ENCODE peak calls at places on chromosomes 13 and 19, in eight cellular contexts. S is spleen, W is LNCaP clone FGC, H is upper lobe of left lung, F is AG10803, J is NCI-H1105, X is amygdala, T is ELR. N is an unnamed sample.

GRCh38 chr19:1373534-1374249 is 10.0 kb upstream of the NDUFS7 start:
- DNase-seq in S (peak), W (no peak), H (peak), F (no peak), J (no peak), X (no peak), T (no peak), N (no peak)

GRCh38 chr13:107568181-107568580 is 647.2 kb downstream of the LIG4 start:
- DNase-seq in S (no peak), W (no peak), H (no peak), F (no peak), J (no peak), X (no peak), T (no peak), N (no peak)

GRCh38 chr19:44745386-44745831 is 3.1 kb upstream of the BCL3 start:
- DNase-seq in S (peak), W (no peak), H (peak), F (peak), J (no peak), X (no peak), T (peak), N (peak)

GRCh38 chr19:49233163-49233562 is 75.6 kb downstream of the TRPM4 start:
- DNase-seq in S (no peak), W (no peak), H (no peak), F (no peak), J (no peak), X (no peak), T (no peak), N (no peak)

GRCh38 chr19:3075605-3076431 is 13.5 kb upstream of the TLE5 start:
- DNase-seq in S (peak), W (no peak), H (peak), F (no peak), J (peak), X (peak), T (peak), N (no peak)

GRCh38 chr13:45749026-45749759 is 47.1 kb downstream of the CBY2 start:
- DNase-seq in S (no peak), W (no peak), H (no peak), F (no peak), J (peak), X (no peak), T (no peak), N (no peak)

GRCh38 chr19:46202872-46203860 is 26.4 kb upstream of the IGFL1 start:
- DNase-seq in S (no peak), W (no peak), H (no peak), F (no peak), J (no peak), X (no peak), T (no peak), N (no peak)

GRCh38 chr13:46953331-46953730 is 56.5 kb upstream of the HTR2A start:
- DNase-seq in S (no peak), W (no peak), H (no peak), F (no peak), J (no peak), X (no peak), T (no peak), N (no peak)

GRCh38 chr13:33676045-33676699 is 141.8 kb upstream of the RFC3 start:
- DNase-seq in S (no peak), W (no peak), H (no peak), F (peak), J (no peak), X (no peak), T (peak), N (peak)

GRCh38 chr13:75635621-75636338 is at the start of gene LMO7:
- DNase-seq in S (peak), W (no peak), H (peak), F (peak), J (no peak), X (peak), T (peak), N (no peak)

GRCh38 chr19:22326219-22326618 is 40.0 kb downstream of the ZNF729 start:
- DNase-seq in S (no peak), W (no peak), H (no peak), F (no peak), J (no peak), X (no peak), T (no peak), N (no peak)

GRCh38 chr19:36100476-36100875 is 10.5 kb upstream of the OVOL3 start:
- DNase-seq in S (no peak), W (no peak), H (no peak), F (no peak), J (no peak), X (no peak), T (no peak), N (no peak)

GRCh38 chr13:65417953-65418352 is 1812.2 kb downstream of the PCDH9 start:
- DNase-seq in S (no peak), W (no peak), H (no peak), F (no peak), J (no peak), X (no peak), T (peak), N (no peak)

GRCh38 chr13:60396008-60396782 is 825 bp upstream of the TDRD3 start:
- DNase-seq in S (peak), W (peak), H (peak), F (peak), J (peak), X (peak), T (peak), N (peak)

GRCh38 chr19:12954150-12954962 is 2.7 kb downstream of the GADD45GIP1 start:
- DNase-seq in S (no peak), W (no peak), H (no peak), F (no peak), J (no peak), X (no peak), T (no peak), N (no peak)

GRCh38 chr19:2344381-2344870 is 15.6 kb upstream of the TMPRSS9 start:
- DNase-seq in S (no peak), W (no peak), H (peak), F (no peak), J (no peak), X (no peak), T (no peak), N (no peak)

GRCh38 chr13:68359105-68359504 is 1129.0 kb upstream of the PCDH9 start:
- DNase-seq in S (no peak), W (no peak), H (no peak), F (no peak), J (no peak), X (no peak), T (no peak), N (no peak)

GRCh38 chr13:21925720-21926119 is 254.8 kb downstream of the FGF9 start:
- DNase-seq in S (no peak), W (no peak), H (no peak), F (no peak), J (no peak), X (no peak), T (no peak), N (no peak)

GRCh38 chr19:6765738-6766356 is 1.4 kb downstream of the SH2D3A start:
- DNase-seq in S (peak), W (peak), H (peak), F (no peak), J (peak), X (no peak), T (peak), N (peak)

GRCh38 chr13:51829236-51829899 is 15.6 kb downstream of the TMEM272 start:
- DNase-seq in S (no peak), W (no peak), H (no peak), F (no peak), J (no peak), X (no peak), T (no peak), N (no peak)

GRCh38 chr13:112721198-112722104 is 31.6 kb downstream of the ATP11A start:
- DNase-seq in S (peak), W (no peak), H (peak), F (no peak), J (no peak), X (no peak), T (no peak), N (no peak)

GRCh38 chr19:2578911-2579677 is 103.2 kb downstream of the GADD45B start:
- DNase-seq in S (peak), W (peak), H (peak), F (peak), J (peak), X (peak), T (peak), N (peak)

N was measured in bronchial epithelial cell.